ENCODE peak calls at places on chromosomes 7 and 10, in four cellular contexts. W, O, K and H are unnamed samples.
A peak's percentile ranks its signal among the peaks of the same experiment; 100 is the strongest.

GRCh38 chr10:32949221-32949678 is 8.8 kb downstream of the ITGB1 start:
- DNase-seq in W (no peak), O (no peak), K (no peak), H (no peak)

GRCh38 chr10:28139138-28139537 is 140.3 kb upstream of the ODAD2 start:
- DNase-seq in W (no peak), O (no peak), K (no peak), H (no peak)

GRCh38 chr10:58275908-58276307 is 6.9 kb downstream of the CISD1 start:
- DNase-seq in W (no peak), O (no peak), K (no peak), H (no peak)

GRCh38 chr10:130935051-130935450 is 376.5 kb downstream of the TCERG1L start:
- DNase-seq in W (no peak), O (no peak), K (no peak), H (no peak)

GRCh38 chr10:4758256-4758655 is 67.8 kb upstream of the AKR1E2 start:
- DNase-seq in W (no peak), O (no peak), K (no peak), H (no peak)

GRCh38 chr7:91280180-91280579 is 15.9 kb downstream of the FZD1 start:
- DNase-seq in W (no peak), O (no peak), K (no peak), H (no peak)

GRCh38 chr10:35421553-35422178 is 85.4 kb downstream of the CCNY start:
- DNase-seq in W (no peak), O (no peak), K (no peak), H (no peak)

GRCh38 chr7:130141858-130142653 is 63.1 kb downstream of the TMEM209 start:
- DNase-seq in W (peak; percentile 30), O (no peak), K (no peak), H (no peak)

GRCh38 chr7:132097550-132098134 is 478.6 kb downstream of the PLXNA4 start:
- DNase-seq in W (no peak), O (no peak), K (no peak), H (no peak)

GRCh38 chr7:50349963-50350944 is 45.7 kb downstream of the IKZF1 start:
- DNase-seq in W (no peak), O (no peak), K (no peak), H (no peak)

GRCh38 chr10:22054946-22055345 is 51.4 kb upstream of the DNAJC1 start:
- DNase-seq in W (no peak), O (no peak), K (no peak), H (no peak)

GRCh38 chr7:155836216-155837125 is 24.2 kb upstream of the SHH start:
- DNase-seq in W (no peak), O (no peak), K (no peak), H (no peak)

GRCh38 chr7:55473935-55474334 is 98.4 kb downstream of the VOPP1 start:
- DNase-seq in W (no peak), O (no peak), K (no peak), H (no peak)

GRCh38 chr10:59033622-59034021 is 142.8 kb upstream of the PHYHIPL start:
- DNase-seq in W (no peak), O (no peak), K (peak; percentile 22), H (no peak)

GRCh38 chr7:129066290-129067131 is 11.6 kb upstream of the TNPO3 start:
- DNase-seq in W (no peak), O (no peak), K (no peak), H (no peak)

GRCh38 chr7:14197280-14197679 is 207.8 kb upstream of the ETV1 start:
- DNase-seq in W (no peak), O (no peak), K (no peak), H (no peak)

GRCh38 chr10:104309980-104310978 is 28.0 kb downstream of the ITPRIP start:
- DNase-seq in W (no peak), O (no peak), K (no peak), H (no peak)

GRCh38 chr10:119030421-119031250 is 1.1 kb downstream of the NANOS1 start:
- DNase-seq in W (peak; percentile 57), O (peak; percentile 52), K (no peak), H (peak; percentile 82)

GRCh38 chr10:6729071-6729773 is 149.1 kb upstream of the PRKCQ start:
- DNase-seq in W (no peak), O (no peak), K (no peak), H (no peak)

GRCh38 chr7:18771834-18772566 is 276.5 kb downstream of the HDAC9 start:
- DNase-seq in W (no peak), O (no peak), K (no peak), H (no peak)

GRCh38 chr7:121909721-121910359 is 36.9 kb downstream of the PTPRZ1 start:
- DNase-seq in W (no peak), O (no peak), K (no peak), H (no peak)

GRCh38 chr10:95525033-95525418 is 36.1 kb downstream of the SORBS1 start:
- DNase-seq in W (no peak), O (no peak), K (no peak), H (no peak)

GRCh38 chr10:77889277-77889903 is 37.2 kb downstream of the DLG5 start:
- DNase-seq in W (peak; percentile 80), O (no peak), K (peak; percentile 43), H (no peak)

GRCh38 chr10:95236068-95236903 is 42.2 kb downstream of the ACSM6 start:
- DNase-seq in W (no peak), O (no peak), K (no peak), H (no peak)

GRCh38 chr7:24825931-24826661 is 68.8 kb upstream of the GSDME start:
- DNase-seq in W (peak; percentile 83), O (no peak), K (peak; percentile 85), H (no peak)

GRCh38 chr10:110437761-110438341 is 59.9 kb upstream of the DUSP5 start:
- DNase-seq in W (no peak), O (no peak), K (no peak), H (no peak)

GRCh38 chr7:43244232-43244631 is 131.8 kb downstream of the HECW1 start:
- DNase-seq in W (no peak), O (no peak), K (no peak), H (no peak)

GRCh38 chr7:922334-923107 is 32.0 kb downstream of the ADAP1 start:
- DNase-seq in W (no peak), O (peak; percentile 35), K (no peak), H (no peak)

GRCh38 chr7:156897673-156898072 is 4.7 kb upstream of the LMBR1 start:
- DNase-seq in W (no peak), O (no peak), K (no peak), H (no peak)

GRCh38 chr10:76248781-76249180 is 817.4 kb downstream of the LRMDA start:
- DNase-seq in W (no peak), O (no peak), K (no peak), H (no peak)

GRCh38 chr7:37379546-37379945 is 69.1 kb downstream of the ELMO1 start:
- DNase-seq in W (no peak), O (no peak), K (no peak), H (no peak)

GRCh38 chr7:30929686-30930085 is 18.0 kb downstream of the AQP1 start:
- DNase-seq in W (peak; percentile 13), O (peak; percentile 25), K (no peak), H (peak; percentile 25)

GRCh38 chr10:18545626-18546025 is 105.8 kb downstream of the NSUN6 start:
- DNase-seq in W (no peak), O (no peak), K (no peak), H (no peak)

GRCh38 chr10:71337219-71337625 is 18.2 kb downstream of the SLC29A3 start:
- DNase-seq in W (peak; percentile 44), O (no peak), K (no peak), H (no peak)

GRCh38 chr10:16853201-16853600 is 36.0 kb upstream of the RSU1 start:
- DNase-seq in W (no peak), O (no peak), K (no peak), H (no peak)

GRCh38 chr10:94066411-94066810 is 72.7 kb downstream of the PLCE1 start:
- DNase-seq in W (no peak), O (peak; percentile 47), K (no peak), H (no peak)

GRCh38 chr7:47428052-47428779 is 153.7 kb downstream of the TNS3 start:
- DNase-seq in W (no peak), O (no peak), K (no peak), H (no peak)

GRCh38 chr7:98930921-98931320 is 52.6 kb downstream of the TRRAP start:
- DNase-seq in W (no peak), O (no peak), K (no peak), H (no peak)

GRCh38 chr7:159096736-159097581 is 47.7 kb downstream of the VIPR2 start:
- DNase-seq in W (no peak), O (peak; percentile 34), K (no peak), H (no peak)